ENCODE peak calls at places on chromosome 10, in eight cellular contexts. One of them, this sample, is unnamed. For H3K4me1, the result is how much of the 10 kb centered on the place peaks cover.

GRCh38 chr10:34131152-34131551 is 683.9 kb downstream of the PARD3 start:
- ATAC-seq in GM12878: peak
- ATAC-seq in HepG2: no peak
- ATAC-seq in upper lobe of left lung: no peak
- ATAC-seq in GM23338: no peak
- ATAC-seq in Panc1: no peak
- ATAC-seq in HCT116: no peak
- ATAC-seq in K562: no peak
- ATAC-seq in this sample: no peak

GRCh38 chr10:32266979-32267378 is 80.0 kb downstream of the EPC1 start:
- ATAC-seq in upper lobe of left lung: no peak
- ATAC-seq in HCT116: no peak
- ATAC-seq in K562: peak
- ATAC-seq in GM12878: no peak
- ATAC-seq in GM23338: peak
- ATAC-seq in HepG2: peak
- ATAC-seq in Panc1: no peak
- ATAC-seq in this sample: no peak

GRCh38 chr10:88019753-88020152 is 156.3 kb downstream of the PTEN start:
- ATAC-seq in Panc1: no peak
- ATAC-seq in GM23338: peak
- ATAC-seq in HepG2: no peak
- ATAC-seq in K562: no peak
- ATAC-seq in HCT116: no peak
- ATAC-seq in upper lobe of left lung: no peak
- ATAC-seq in GM12878: no peak
- ATAC-seq in this sample: no peak

GRCh38 chr10:64648915-64649314 is 1127.7 kb downstream of the REEP3 start:
- ATAC-seq in K562: peak
- ATAC-seq in GM12878: peak
- ATAC-seq in upper lobe of left lung: peak
- ATAC-seq in GM23338: peak
- ATAC-seq in Panc1: no peak
- ATAC-seq in HepG2: peak
- ATAC-seq in HCT116: peak
- ATAC-seq in this sample: no peak

GRCh38 chr10:117360016-117360415 is 15.2 kb downstream of the PDZD8 start:
- ATAC-seq in GM12878: peak
- ATAC-seq in GM23338: no peak
- ATAC-seq in HCT116: peak
- ATAC-seq in upper lobe of left lung: no peak
- ATAC-seq in Panc1: no peak
- ATAC-seq in HepG2: no peak
- ATAC-seq in K562: peak
- ATAC-seq in this sample: no peak

GRCh38 chr10:88379575-88379974 is 203.5 kb downstream of the RNLS start:
- ATAC-seq in GM23338: no peak
- ATAC-seq in Panc1: no peak
- ATAC-seq in K562: no peak
- ATAC-seq in HCT116: no peak
- ATAC-seq in GM12878: peak
- ATAC-seq in upper lobe of left lung: no peak
- ATAC-seq in HepG2: no peak
- ATAC-seq in this sample: no peak

GRCh38 chr10:31937371-31937770 is 8.7 kb upstream of the ARHGAP12 start:
- ATAC-seq in Panc1: no peak
- ATAC-seq in HepG2: no peak
- ATAC-seq in upper lobe of left lung: peak
- ATAC-seq in HCT116: no peak
- ATAC-seq in GM23338: no peak
- ATAC-seq in GM12878: no peak
- ATAC-seq in K562: peak
- ATAC-seq in this sample: peak

GRCh38 chr10:31418481-31418880 is 99.5 kb downstream of the ZEB1 start:
- ATAC-seq in HepG2: no peak
- ATAC-seq in K562: no peak
- ATAC-seq in GM23338: no peak
- ATAC-seq in HCT116: no peak
- ATAC-seq in Panc1: no peak
- ATAC-seq in upper lobe of left lung: no peak
- ATAC-seq in GM12878: no peak
- ATAC-seq in this sample: no peak

GRCh38 chr10:4651404-4652037 is 174.5 kb upstream of the AKR1E2 start:
- ATAC-seq in HepG2: no peak
- ATAC-seq in Panc1: no peak
- ATAC-seq in GM12878: no peak
- ATAC-seq in upper lobe of left lung: no peak
- ATAC-seq in HCT116: no peak
- ATAC-seq in GM23338: no peak
- ATAC-seq in K562: no peak
- ATAC-seq in this sample: no peak

GRCh38 chr10:18140149-18140956 is at the start of gene CACNB2:
- ATAC-seq in K562: no peak
- ATAC-seq in Panc1: no peak
- ATAC-seq in GM23338: peak
- ATAC-seq in HCT116: peak
- ATAC-seq in HepG2: peak
- ATAC-seq in GM12878: no peak
- ATAC-seq in upper lobe of left lung: peak
- ATAC-seq in this sample: peak

GRCh38 chr10:1074063-1074747 is 18.0 kb downstream of the WDR37 start:
- ATAC-seq in GM12878: no peak
- ATAC-seq in Panc1: peak
- ATAC-seq in HepG2: peak
- ATAC-seq in HCT116: no peak
- ATAC-seq in K562: peak
- ATAC-seq in GM23338: peak
- ATAC-seq in upper lobe of left lung: peak
- ATAC-seq in this sample: no peak

GRCh38 chr10:96280859-96281258 is 9.5 kb upstream of the BLNK start:
- ATAC-seq in K562: no peak
- ATAC-seq in upper lobe of left lung: no peak
- ATAC-seq in HepG2: no peak
- ATAC-seq in GM12878: no peak
- ATAC-seq in Panc1: no peak
- ATAC-seq in GM23338: peak
- ATAC-seq in HCT116: peak
- ATAC-seq in this sample: no peak

GRCh38 chr10:11440250-11441150 is 170.9 kb downstream of the USP6NL start:
- ATAC-seq in upper lobe of left lung: no peak
- ATAC-seq in K562: no peak
- ATAC-seq in HepG2: no peak
- ATAC-seq in GM23338: no peak
- ATAC-seq in HCT116: no peak
- ATAC-seq in GM12878: peak
- ATAC-seq in Panc1: no peak
- ATAC-seq in this sample: no peak

GRCh38 chr10:76311752-76312699 is 880.6 kb downstream of the LRMDA start:
- ATAC-seq in GM12878: peak
- ATAC-seq in upper lobe of left lung: peak
- ATAC-seq in Panc1: peak
- ATAC-seq in HepG2: peak
- ATAC-seq in HCT116: peak
- ATAC-seq in K562: peak
- ATAC-seq in GM23338: peak
- ATAC-seq in this sample: peak

GRCh38 chr10:35758086-35758485 is 116.0 kb upstream of the FZD8 start:
- ATAC-seq in K562: no peak
- ATAC-seq in upper lobe of left lung: peak
- ATAC-seq in GM12878: no peak
- ATAC-seq in Panc1: no peak
- ATAC-seq in HepG2: no peak
- ATAC-seq in HCT116: no peak
- ATAC-seq in GM23338: no peak
- ATAC-seq in this sample: peak

GRCh38 chr10:119538632-119539358 is 3.7 kb downstream of the RGS10 start:
- ATAC-seq in K562: peak
- ATAC-seq in upper lobe of left lung: no peak
- ATAC-seq in GM12878: no peak
- ATAC-seq in GM23338: no peak
- ATAC-seq in HepG2: peak
- ATAC-seq in Panc1: no peak
- ATAC-seq in HCT116: no peak
- ATAC-seq in this sample: no peak

DNA sequence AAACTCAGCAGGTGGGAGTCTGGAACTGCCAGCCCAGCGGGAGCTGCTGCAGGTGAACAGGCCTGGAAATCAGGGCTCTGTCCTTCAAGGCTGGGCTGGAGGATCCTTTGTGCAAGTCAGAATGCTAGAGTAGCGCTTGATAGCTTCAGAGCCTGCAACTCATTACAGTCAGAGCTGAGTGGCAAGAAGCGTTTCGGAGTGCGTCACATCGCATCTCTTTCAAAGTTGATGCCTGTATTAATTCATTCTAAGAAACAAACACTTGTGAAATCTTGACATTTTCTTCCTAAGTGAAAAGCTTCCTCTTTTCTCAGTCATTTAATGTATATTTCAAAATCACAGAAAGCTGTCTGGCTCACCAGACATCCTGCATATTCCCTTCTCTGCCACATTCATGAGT is 121.2 kb upstream of the NPS start:
- ATAC-seq in GM23338: no peak
- ATAC-seq in K562: no peak
- ATAC-seq in HCT116: no peak
- ATAC-seq in Panc1: no peak
- ATAC-seq in upper lobe of left lung: no peak
- ATAC-seq in HepG2: no peak
- ATAC-seq in GM12878: no peak
- ATAC-seq in this sample: no peak
- TF ChIP-seq POLR2AphosphoS5 in GM23338: no peak
- TF ChIP-seq POLR2AphosphoS5 in K562: no peak
- TF ChIP-seq POLR2AphosphoS5 in HCT116: no peak
- TF ChIP-seq POLR2AphosphoS5 in Panc1: no peak
- TF ChIP-seq POLR2AphosphoS5 in upper lobe of left lung: no peak
- TF ChIP-seq POLR2AphosphoS5 in HepG2: no peak
- TF ChIP-seq POLR2AphosphoS5 in GM12878: no peak
- TF ChIP-seq POLR2AphosphoS5 in this sample: no peak

DNA sequence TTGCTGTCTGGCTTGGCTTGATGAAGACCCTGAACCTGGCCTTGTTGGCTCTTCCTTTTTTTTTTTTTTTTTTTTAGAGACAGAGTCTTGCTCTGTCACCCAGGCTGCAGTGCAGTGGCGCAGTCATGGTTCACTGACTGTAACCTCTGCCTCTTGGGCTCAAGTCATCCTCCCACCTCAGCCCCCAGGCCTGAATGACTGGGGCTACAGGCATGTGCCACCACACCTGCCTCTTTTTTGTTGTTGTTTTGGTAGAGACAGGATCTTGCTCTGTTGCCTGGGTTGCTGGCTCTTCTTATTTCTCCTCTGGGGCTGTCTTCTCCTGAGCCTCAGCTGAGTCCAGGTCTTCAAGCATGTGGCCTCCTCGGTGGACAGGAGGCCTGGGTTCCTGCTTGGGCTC is 44.7 kb downstream of the PRF1 start:
- ATAC-seq in upper lobe of left lung: no peak
- ATAC-seq in HCT116: no peak
- ATAC-seq in K562: no peak
- ATAC-seq in Panc1: no peak
- ATAC-seq in GM23338: no peak
- ATAC-seq in HepG2: no peak
- ATAC-seq in GM12878: no peak
- ATAC-seq in this sample: no peak
- H3K4me1 ChIP-seq in upper lobe of left lung: under half
- H3K4me1 ChIP-seq in HCT116: half or more
- H3K4me1 ChIP-seq in K562: under half
- H3K4me1 ChIP-seq in Panc1: under half
- H3K4me1 ChIP-seq in GM23338: under half
- H3K4me1 ChIP-seq in HepG2: under half
- H3K4me1 ChIP-seq in GM12878: under half
- H3K4me1 ChIP-seq in this sample: under half

DNA sequence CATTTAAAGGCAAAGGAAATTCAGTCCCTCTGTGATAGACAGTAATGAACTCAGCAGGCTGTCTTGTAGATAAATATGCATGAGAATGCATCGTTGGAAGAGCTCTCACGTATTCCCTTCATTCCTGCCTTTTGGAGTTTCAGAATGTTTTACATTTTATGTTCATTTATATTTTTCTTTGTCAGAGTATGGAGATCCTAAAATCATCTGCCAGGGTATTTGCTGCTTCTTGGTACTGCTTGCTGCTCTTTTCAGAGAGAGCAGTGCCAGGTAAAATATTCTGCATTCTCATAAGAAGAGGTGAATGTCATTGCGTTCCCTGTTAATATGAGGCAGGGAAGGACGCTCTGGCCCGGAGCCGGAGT is 290.2 kb downstream of the CCDC3 start:
- ATAC-seq in GM12878: no peak
- ATAC-seq in HCT116: no peak
- ATAC-seq in GM23338: no peak
- ATAC-seq in Panc1: no peak
- ATAC-seq in upper lobe of left lung: no peak
- ATAC-seq in HepG2: no peak
- ATAC-seq in K562: no peak
- ATAC-seq in this sample: no peak
- TF ChIP-seq CTCF in GM12878: no peak
- TF ChIP-seq CTCF in HCT116: no peak
- TF ChIP-seq CTCF in GM23338: no peak
- TF ChIP-seq CTCF in Panc1: no peak
- TF ChIP-seq CTCF in upper lobe of left lung: no peak
- TF ChIP-seq CTCF in HepG2: no peak
- TF ChIP-seq CTCF in K562: no peak
- TF ChIP-seq CTCF in this sample: no peak

DNA sequence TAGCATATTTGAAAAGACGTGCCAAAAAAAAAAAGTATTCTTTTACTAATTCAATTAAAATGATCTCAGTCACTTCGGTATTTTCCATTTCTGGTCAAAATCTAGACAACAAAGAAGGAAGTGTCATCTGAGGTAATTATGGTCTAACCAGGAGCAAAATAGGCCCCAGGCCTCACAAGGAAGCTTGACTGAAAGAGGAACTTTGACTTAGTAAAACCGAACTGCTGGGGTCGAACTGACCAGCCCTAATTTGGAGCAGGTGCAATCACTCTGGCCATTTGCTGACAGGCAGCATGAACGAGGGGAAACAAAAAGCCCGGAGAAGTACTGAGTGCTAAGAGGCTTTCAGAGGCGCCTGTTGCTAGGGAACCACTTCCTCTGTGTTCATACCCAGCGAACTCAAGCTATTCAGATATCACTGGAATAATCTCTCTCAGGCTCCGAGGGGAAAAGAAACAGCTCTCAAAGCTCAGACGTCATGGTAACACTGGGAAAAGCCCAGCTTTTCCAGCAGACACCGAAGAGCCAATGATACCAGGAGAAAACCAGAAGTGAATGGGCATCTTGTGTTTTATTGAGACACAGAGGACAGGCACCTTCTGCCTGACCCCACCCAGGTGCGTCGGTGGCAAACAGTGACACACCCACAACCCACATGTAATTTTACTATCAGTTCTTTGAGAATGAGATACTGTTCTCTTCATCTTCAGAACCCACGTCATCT is 126.5 kb downstream of the FAM107B start:
- ATAC-seq in K562: no peak
- ATAC-seq in HCT116: no peak
- ATAC-seq in upper lobe of left lung: peak
- ATAC-seq in GM23338: peak
- ATAC-seq in GM12878: peak
- ATAC-seq in Panc1: no peak
- ATAC-seq in HepG2: no peak
- ATAC-seq in this sample: peak
- TF ChIP-seq POLR2AphosphoS5 in K562: no peak
- TF ChIP-seq POLR2AphosphoS5 in HCT116: no peak
- TF ChIP-seq POLR2AphosphoS5 in upper lobe of left lung: peak
- TF ChIP-seq POLR2AphosphoS5 in GM23338: no peak
- TF ChIP-seq POLR2AphosphoS5 in GM12878: peak
- TF ChIP-seq POLR2AphosphoS5 in Panc1: no peak
- TF ChIP-seq POLR2AphosphoS5 in HepG2: no peak
- TF ChIP-seq POLR2AphosphoS5 in this sample: peak

GRCh38 chr10:13502384-13502783 is 26.4 kb downstream of the BEND7 start:
- ATAC-seq in GM23338: no peak
- ATAC-seq in upper lobe of left lung: no peak
- ATAC-seq in K562: no peak
- ATAC-seq in Panc1: no peak
- ATAC-seq in GM12878: no peak
- ATAC-seq in HCT116: no peak
- ATAC-seq in HepG2: no peak
- ATAC-seq in this sample: no peak
- H3K4me1 ChIP-seq in GM23338: under half
- H3K4me1 ChIP-seq in upper lobe of left lung: under half
- H3K4me1 ChIP-seq in K562: under half
- H3K4me1 ChIP-seq in Panc1: under half
- H3K4me1 ChIP-seq in GM12878: under half
- H3K4me1 ChIP-seq in HCT116: under half
- H3K4me1 ChIP-seq in HepG2: under half
- H3K4me1 ChIP-seq in this sample: under half